ENCODE peak calls at places on chromosomes 13 and 19, in five cellular contexts. X is type B pancreatic cell, O is dorsolateral prefrontal cortex, C is prostate gland, M is GM13977. D is an unnamed sample.

GRCh38 chr19:44875666-44876418 is 15.2 kb upstream of the TOMM40 start:
- DNase-seq in X (no peak), O (no peak), C (no peak), M (no peak), D (no peak)

GRCh38 chr13:92362717-92363116 is 863.9 kb upstream of the GPC6 start:
- DNase-seq in X (no peak), O (no peak), C (no peak), M (no peak), D (no peak)

GRCh38 chr13:113273856-113274590 is 23.0 kb upstream of the LAMP1 start:
- DNase-seq in X (no peak), O (no peak), C (no peak), M (no peak), D (no peak)

GRCh38 chr19:8367327-8368001 is 3.5 kb downstream of the ANGPTL4 start:
- DNase-seq in X (peak; percentile 82), O (peak; percentile 63), C (peak; percentile 53), M (no peak), D (no peak)

GRCh38 chr19:4066176-4066606 is 508 bp downstream of the ZBTB7A start:
- DNase-seq in X (no peak), O (no peak), C (peak; percentile 47), M (no peak), D (no peak)

GRCh38 chr19:1107655-1108261 is 4.0 kb downstream of the GPX4 start:
- DNase-seq in X (no peak), O (no peak), C (no peak), M (no peak), D (no peak)

GRCh38 chr19:7883105-7883504 is 5.2 kb upstream of the LRRC8E start:
- DNase-seq in X (no peak), O (no peak), C (no peak), M (no peak), D (no peak)

GRCh38 chr13:111506621-111507020 is 186.2 kb downstream of the TEX29 start:
- DNase-seq in X (peak; percentile 48), O (no peak), C (no peak), M (no peak), D (no peak)

GRCh38 chr13:46893820-46894533 is 2.9 kb downstream of the HTR2A start:
- DNase-seq in X (peak; percentile 83), O (peak; percentile 57), C (peak; percentile 50), M (peak; percentile 82), D (peak; percentile 87)

GRCh38 chr13:77084755-77085154 is 57.8 kb upstream of the FBXL3 start:
- DNase-seq in X (no peak), O (no peak), C (no peak), M (no peak), D (no peak)

GRCh38 chr19:39370735-39371134 is 20.2 kb downstream of the PAF1 start:
- DNase-seq in X (no peak), O (no peak), C (no peak), M (no peak), D (no peak)

GRCh38 chr13:112814905-112815585 is 125.2 kb downstream of the ATP11A start:
- DNase-seq in X (peak; percentile 43), O (no peak), C (no peak), M (no peak), D (no peak)

GRCh38 chr13:43293008-43293407 is 269.6 kb downstream of the DNAJC15 start:
- DNase-seq in X (no peak), O (no peak), C (no peak), M (no peak), D (no peak)

GRCh38 chr19:5460748-5461147 is 5.5 kb downstream of the ZNRF4 start:
- DNase-seq in X (no peak), O (no peak), C (no peak), M (no peak), D (no peak)

GRCh38 chr13:26964278-26965057 is 203.9 kb upstream of the GPR12 start:
- DNase-seq in X (no peak), O (no peak), C (no peak), M (no peak), D (no peak)

GRCh38 chr13:62123409-62123808 is 707.8 kb upstream of the PCDH20 start:
- DNase-seq in X (no peak), O (no peak), C (no peak), M (no peak), D (no peak)

GRCh38 chr13:62122434-62122833 is 706.8 kb upstream of the PCDH20 start:
- DNase-seq in X (no peak), O (no peak), C (no peak), M (no peak), D (no peak)

GRCh38 chr13:62125451-62125850 is 709.8 kb upstream of the PCDH20 start:
- DNase-seq in X (no peak), O (no peak), C (no peak), M (no peak), D (no peak)

GRCh38 chr13:62119739-62120700 is 704.4 kb upstream of the PCDH20 start:
- DNase-seq in X (no peak), O (no peak), C (no peak), M (peak; percentile 31), D (peak; percentile 32)
- TF ChIP-seq CTCF in X (peak; percentile 83), O (peak; percentile 64), C (no peak), M (peak; percentile 31), D (no peak)

DNA sequence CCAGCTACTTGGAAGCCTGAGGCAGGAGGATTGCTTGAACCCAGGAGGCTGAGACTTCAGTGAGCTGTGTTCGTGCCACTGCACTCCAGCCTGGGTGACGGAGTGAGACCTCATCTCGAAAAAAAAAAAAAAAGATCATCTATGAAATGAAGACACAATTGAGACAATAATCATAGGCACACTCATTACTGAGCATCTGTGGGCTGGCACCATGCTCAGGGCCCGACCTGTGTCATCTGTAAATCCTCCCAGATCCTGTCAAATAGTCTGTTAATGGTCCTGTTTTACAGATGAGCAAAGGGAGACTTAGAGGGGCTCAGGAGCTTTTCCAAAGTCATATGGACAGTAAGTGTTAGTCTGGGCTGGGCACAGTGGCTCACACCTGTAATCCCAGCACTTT is 4.1 kb upstream of the NANOS2 start:
- DNase-seq in X (no peak), O (no peak), C (no peak), M (no peak), D (no peak)
- TF ChIP-seq CTCF in X (no peak), O (no peak), C (no peak), M (no peak), D (no peak)

DNA sequence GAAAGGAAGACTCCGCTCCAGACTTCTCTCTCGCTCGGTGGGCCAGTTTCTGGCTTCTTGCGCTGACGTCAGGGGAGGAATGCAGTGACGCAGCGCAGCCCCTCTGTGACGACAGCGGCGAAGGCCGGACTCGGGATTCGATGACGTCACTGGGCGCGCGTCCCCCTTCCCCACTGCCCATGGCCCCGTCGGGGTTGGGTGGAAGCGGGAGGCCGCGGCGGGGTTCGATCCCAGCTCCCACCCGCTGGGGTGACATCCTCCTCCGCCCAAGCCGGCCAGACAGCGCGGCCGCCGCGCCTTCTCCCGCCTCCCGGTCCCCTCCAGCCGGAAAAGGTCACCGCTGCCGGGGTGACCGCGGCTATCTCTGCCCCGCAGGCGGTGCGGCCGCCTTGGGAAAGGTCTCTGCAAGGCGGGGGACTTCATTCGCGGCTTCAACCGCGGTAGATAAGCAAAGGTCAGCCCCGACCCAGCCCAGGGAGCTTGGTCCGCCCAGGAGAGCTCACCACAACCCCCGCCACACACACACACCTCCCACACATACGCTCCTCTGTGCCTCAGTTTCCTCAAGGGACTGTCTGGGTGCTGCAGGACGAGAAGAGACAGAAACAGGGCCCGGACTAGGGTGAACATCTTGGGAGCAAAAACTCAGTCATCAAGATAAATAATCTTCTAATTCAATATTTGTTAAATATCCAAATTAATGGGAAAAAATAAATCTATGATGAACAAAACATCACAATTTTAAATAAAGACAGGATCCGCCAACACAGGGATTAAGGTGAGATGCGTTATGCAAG is 844 bp upstream of the RFX1 start:
- DNase-seq in X (peak; percentile 94), O (no peak), C (no peak), M (no peak), D (no peak)
- TF ChIP-seq CTCF in X (no peak), O (peak; percentile 9), C (no peak), M (no peak), D (no peak)

DNA sequence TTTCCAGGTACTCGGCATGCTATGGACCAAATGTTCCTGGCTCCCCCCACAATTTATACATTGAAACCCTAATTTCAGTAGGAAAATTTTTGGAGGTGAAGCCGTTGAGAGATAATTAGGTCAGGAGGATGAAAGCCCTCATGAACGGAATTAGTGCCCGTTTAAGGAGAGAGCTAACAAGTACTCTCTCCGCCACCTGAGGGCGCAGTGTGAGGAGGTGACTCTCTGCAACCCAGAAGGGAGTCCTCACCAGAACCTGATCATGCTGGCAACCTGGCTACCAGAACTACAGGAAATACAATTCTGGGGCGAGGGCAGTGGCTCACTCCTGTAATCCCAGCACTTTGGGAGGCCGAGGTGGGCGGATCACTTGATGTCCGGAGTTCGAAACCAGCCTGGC is 397.8 kb downstream of the SLITRK5 start:
- DNase-seq in X (no peak), O (no peak), C (no peak), M (no peak), D (no peak)
- TF ChIP-seq CTCF in X (no peak), O (no peak), C (no peak), M (peak; percentile 17), D (no peak)